ENCODE peak calls at places on chromosomes 13 and 19, in five cellular contexts. T, K, Z, Y and L are unnamed samples.

GRCh38 chr19:715347-715746 is 6.6 kb downstream of the PALM start:
- DNase-seq in Y (no peak), Z (no peak), K (no peak), T (no peak), L (no peak)

GRCh38 chr19:27744926-27745844 is 1467.8 kb downstream of the UQCRFS1 start:
- DNase-seq in T (no peak), Z (no peak), Y (no peak), K (no peak), L (no peak)

GRCh38 chr13:112466132-112467025 is 90.2 kb downstream of the SPACA7 start:
- DNase-seq in Z (no peak), Y (no peak), K (no peak), T (no peak), L (no peak)

GRCh38 chr19:1851581-1852293 is 3.5 kb upstream of the REXO1 start:
- DNase-seq in K (no peak), Z (no peak), T (no peak), Y (no peak), L (no peak)

GRCh38 chr13:31895687-31896086 is 135.9 kb upstream of the FRY start:
- DNase-seq in Z (no peak), K (no peak), Y (no peak), T (no peak), L (no peak)

GRCh38 chr19:11510444-11510843 is 4.8 kb upstream of the ZNF653 start:
- DNase-seq in Z (no peak), T (no peak), Y (no peak), K (no peak), L (no peak)

GRCh38 chr13:75326173-75327131 is 155.5 kb downstream of the TBC1D4 start:
- DNase-seq in Z (peak), Y (no peak), K (no peak), T (peak), L (no peak)

GRCh38 chr19:628168-628567 is 5.2 kb downstream of the POLRMT start:
- DNase-seq in Y (no peak), K (no peak), T (no peak), Z (no peak), L (no peak)

GRCh38 chr19:58531052-58531600 is 11.5 kb upstream of the ZBTB45 start:
- DNase-seq in T (no peak), Z (no peak), Y (no peak), K (no peak), L (no peak)

GRCh38 chr19:29841559-29842367 is 30.0 kb downstream of the CCNE1 start:
- DNase-seq in Z (peak), Y (no peak), K (peak), T (peak), L (peak)

GRCh38 chr19:49337267-49338022 is 2.2 kb downstream of the CD37 start:
- DNase-seq in T (no peak), Y (peak), K (no peak), Z (no peak), L (no peak)

GRCh38 chr13:37027639-37028038 is 27.1 kb downstream of the EXOSC8 start:
- DNase-seq in Z (no peak), K (no peak), T (no peak), Y (no peak), L (no peak)

GRCh38 chr13:45584816-45585215 is 30.7 kb downstream of the ERICH6B start:
- DNase-seq in Y (no peak), K (no peak), T (peak), Z (no peak), L (peak)

DNA sequence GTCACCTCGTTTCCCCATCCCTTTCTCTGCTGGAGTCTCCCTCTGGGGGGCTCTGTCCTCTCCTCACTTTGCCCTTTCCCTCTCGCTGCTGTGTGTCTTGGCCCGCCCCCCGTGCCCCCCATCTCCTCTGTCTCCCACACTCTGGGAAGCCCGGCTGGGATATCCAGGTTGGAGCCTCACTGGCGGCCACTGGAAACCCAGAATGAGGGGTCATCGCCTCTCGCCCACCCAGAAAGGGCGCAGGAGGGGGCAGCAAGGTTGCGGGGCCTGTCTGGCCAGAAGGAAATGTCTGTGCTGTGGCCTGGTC is 15.6 kb downstream of the CCDC97 start:
- DNase-seq in Z (no peak), T (no peak), K (no peak), Y (no peak), L (no peak)
- H3K4me3 ChIP-seq in Z (peak), T (no peak), K (peak), Y (peak), L (peak)

DNA sequence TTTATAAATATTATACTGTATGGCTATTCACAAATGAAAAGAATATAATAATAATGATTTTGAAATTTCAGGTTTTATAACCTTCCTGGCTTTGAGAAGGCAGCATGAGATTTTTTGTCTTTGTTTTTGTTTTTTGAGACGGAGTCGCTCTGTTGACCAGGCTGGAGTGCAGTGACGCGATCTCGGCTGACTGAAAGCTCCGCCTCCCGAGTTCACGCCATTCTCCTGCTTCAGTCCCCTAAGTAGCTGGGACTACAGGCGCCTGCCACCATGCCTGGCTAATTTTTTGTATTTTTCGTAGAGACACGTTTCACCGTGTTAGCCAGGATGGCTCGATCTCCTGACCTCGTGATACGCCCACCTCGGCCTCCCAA is 64.1 kb downstream of the ZNF429 start:
- DNase-seq in K (peak), Z (peak), T (peak), Y (peak), L (no peak)
- H3K4me3 ChIP-seq in K (peak), Z (no peak), T (no peak), Y (no peak), L (peak)

DNA sequence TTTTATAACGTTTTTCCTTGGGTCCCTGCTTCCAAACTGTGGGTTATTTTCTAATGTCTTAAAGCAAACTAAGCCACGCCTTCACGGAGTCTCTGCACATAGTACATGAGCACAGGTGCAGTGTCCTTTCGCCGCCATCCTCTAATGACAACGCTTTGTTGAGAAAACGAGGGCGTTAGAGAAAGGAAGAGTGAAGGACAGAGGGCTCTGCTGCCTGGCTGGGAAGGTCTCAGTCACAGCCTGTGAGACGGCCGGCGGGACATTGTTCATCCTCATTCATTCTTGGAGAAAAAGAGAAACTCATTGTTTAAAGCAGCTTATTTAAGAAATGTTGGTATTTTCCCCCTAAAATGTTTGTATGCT is 9.5 kb downstream of the IL17D start:
- DNase-seq in Z (no peak), Y (no peak), T (no peak), K (no peak), L (no peak)
- H3K4me3 ChIP-seq in Z (peak), Y (peak), T (no peak), K (peak), L (no peak)

GRCh38 chr19:10378124-10378523 is 2.2 kb downstream of the TYK2 start:
- DNase-seq in T (no peak), Z (no peak), K (no peak), Y (no peak), L (no peak)

GRCh38 chr19:10368101-10368803 is 12.1 kb downstream of the TYK2 start:
- DNase-seq in K (no peak), Y (no peak), T (no peak), Z (no peak), L (no peak)

DNA sequence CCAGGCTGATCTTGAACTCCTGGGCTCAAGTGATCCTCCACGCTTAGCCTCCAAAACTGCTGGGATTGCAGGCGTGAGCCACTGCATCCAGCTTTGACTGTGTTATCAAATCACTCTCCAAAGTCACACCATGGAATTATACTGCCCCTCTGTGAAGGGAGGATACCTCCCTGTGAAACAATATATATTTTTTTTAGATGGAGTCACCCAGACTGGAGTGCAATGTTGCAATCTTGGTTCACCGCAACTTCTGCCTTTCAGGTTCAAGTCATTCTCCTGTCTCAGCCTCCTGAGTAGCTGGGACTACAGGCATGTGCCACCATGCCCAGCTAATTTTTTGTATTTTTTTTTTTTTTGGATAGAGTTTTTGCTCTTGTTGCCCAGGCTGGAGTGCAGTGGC is 7.7 kb downstream of the TYK2 start:
- DNase-seq in K (no peak), T (no peak), Z (no peak), Y (no peak), L (no peak)
- H3K4me3 ChIP-seq in K (no peak), T (no peak), Z (no peak), Y (no peak), L (no peak)